ENCODE peak calls at places on chromosome 15, in seven cellular contexts. B is neural crest cell, P is testis, I is GM23338, K is GM10248, X is fibroblast of lung, E is heart left ventricle. F is an unnamed sample.

GRCh38 chr15:26179906-26180305 is 316.8 kb upstream of the ATP10A start:
- DNase-seq in B (no peak), P (peak; percentile 54), I (peak; percentile 92), K (no peak), X (no peak), E (no peak), F (no peak)

GRCh38 chr15:44265757-44266156 is 22.8 kb upstream of the GOLM2 start:
- DNase-seq in B (no peak), P (no peak), I (no peak), K (peak; percentile 24), X (peak; percentile 18), E (no peak), F (no peak)

GRCh38 chr15:84988909-84989644 is 7.4 kb downstream of the PDE8A start:
- DNase-seq in B (no peak), P (no peak), I (no peak), K (no peak), X (no peak), E (no peak), F (no peak)

GRCh38 chr15:49927462-49927861 is 191.6 kb downstream of the ATP8B4 start:
- DNase-seq in B (no peak), P (no peak), I (no peak), K (no peak), X (peak; percentile 36), E (no peak), F (peak; percentile 76)

GRCh38 chr15:66751579-66751978 is 49.5 kb downstream of the SMAD6 start:
- DNase-seq in B (no peak), P (no peak), I (no peak), K (no peak), X (no peak), E (no peak), F (no peak)

GRCh38 chr15:25465835-25466234 is 27.0 kb upstream of the UBE3A start:
- DNase-seq in B (no peak), P (peak; percentile 37), I (no peak), K (no peak), X (no peak), E (peak; percentile 66), F (no peak)

GRCh38 chr15:77107068-77107467 is 36.2 kb upstream of the TSPAN3 start:
- DNase-seq in B (no peak), P (peak; percentile 57), I (no peak), K (no peak), X (peak; percentile 46), E (peak; percentile 84), F (no peak)

GRCh38 chr15:95845862-95846515 is 484.5 kb upstream of the NR2F2 start:
- DNase-seq in B (peak; percentile 90), P (peak; percentile 21), I (no peak), K (no peak), X (peak; percentile 98), E (peak; percentile 70), F (no peak)

GRCh38 chr15:67093146-67093874 is 27.9 kb downstream of the SMAD3 start:
- DNase-seq in B (no peak), P (peak; percentile 31), I (no peak), K (no peak), X (no peak), E (peak; percentile 51), F (no peak)

GRCh38 chr15:92650256-92650655 is 5.3 kb downstream of the FAM174B start:
- DNase-seq in B (no peak), P (peak; percentile 66), I (no peak), K (no peak), X (peak; percentile 15), E (peak; percentile 52), F (no peak)

GRCh38 chr15:56371495-56372147 is 6.4 kb downstream of the TEX9 start:
- DNase-seq in B (no peak), P (no peak), I (peak; percentile 6), K (peak; percentile 52), X (no peak), E (no peak), F (no peak)

GRCh38 chr15:58369956-58370355 is 61.8 kb upstream of the LIPC start:
- DNase-seq in B (no peak), P (no peak), I (no peak), K (no peak), X (no peak), E (no peak), F (no peak)

GRCh38 chr15:36415643-36416042 is 163.8 kb upstream of the CDIN1 start:
- DNase-seq in B (no peak), P (no peak), I (no peak), K (no peak), X (peak; percentile 24), E (no peak), F (no peak)

GRCh38 chr15:96053039-96054021 is 277.2 kb upstream of the NR2F2 start:
- DNase-seq in B (peak; percentile 42), P (peak; percentile 36), I (peak; percentile 69), K (peak; percentile 10), X (peak; percentile 41), E (peak; percentile 82), F (no peak)

GRCh38 chr15:48493084-48493762 is 152.3 kb downstream of the FBN1 start:
- DNase-seq in B (no peak), P (no peak), I (no peak), K (no peak), X (peak; percentile 95), E (no peak), F (peak; percentile 87)

GRCh38 chr15:74431645-74432044 is 2.1 kb downstream of the SEMA7A start:
- DNase-seq in B (no peak), P (peak; percentile 41), I (no peak), K (no peak), X (no peak), E (no peak), F (no peak)

GRCh38 chr15:78660584-78660983 is 19.6 kb upstream of the CHRNB4 start:
- DNase-seq in B (no peak), P (no peak), I (no peak), K (no peak), X (no peak), E (no peak), F (no peak)

GRCh38 chr15:74631087-74631385 is 15.4 kb downstream of the CLK3 start:
- DNase-seq in B (no peak), P (no peak), I (no peak), K (no peak), X (no peak), E (no peak), F (no peak)

GRCh38 chr15:79329186-79329611 is 18.3 kb downstream of the TMED3 start:
- DNase-seq in B (no peak), P (peak; percentile 53), I (no peak), K (no peak), X (peak; percentile 71), E (no peak), F (no peak)

GRCh38 chr15:93048759-93049161 is 40.3 kb downstream of the RGMA start:
- DNase-seq in B (no peak), P (no peak), I (no peak), K (no peak), X (peak; percentile 61), E (no peak), F (no peak)

GRCh38 chr15:65666257-65666656 is 44.5 kb downstream of the SLC24A1 start:
- DNase-seq in B (no peak), P (no peak), I (no peak), K (no peak), X (peak; percentile 68), E (no peak), F (no peak)

GRCh38 chr15:48965972-48966371 is 2.3 kb upstream of the SHC4 start:
- DNase-seq in B (no peak), P (peak; percentile 74), I (no peak), K (peak; percentile 45), X (peak; percentile 72), E (no peak), F (no peak)

GRCh38 chr15:36432162-36432561 is 147.3 kb upstream of the CDIN1 start:
- DNase-seq in B (no peak), P (no peak), I (no peak), K (no peak), X (peak; percentile 44), E (no peak), F (no peak)

GRCh38 chr15:85639752-85640381 is 154.9 kb downstream of the KLHL25 start:
- DNase-seq in B (no peak), P (no peak), I (no peak), K (peak; percentile 32), X (peak; percentile 65), E (no peak), F (no peak)

DNA sequence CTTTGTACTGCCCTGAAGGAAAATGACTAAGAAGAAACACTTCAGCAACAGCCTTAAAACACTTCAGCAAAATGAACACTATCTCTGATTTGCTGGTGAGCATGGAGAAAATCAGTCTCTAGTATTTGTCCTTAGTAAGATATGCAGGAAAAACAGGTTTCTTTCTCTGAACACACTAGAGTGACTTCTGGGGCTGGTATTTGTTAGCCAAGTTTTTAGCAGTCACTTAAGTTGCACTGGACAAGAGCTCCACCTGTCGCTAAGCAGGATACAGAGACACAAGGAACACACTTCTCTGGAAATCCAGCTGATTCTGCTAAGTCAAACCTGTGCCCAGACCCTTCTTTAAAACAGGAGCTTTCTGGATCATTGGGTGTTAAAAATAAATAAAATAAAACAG is 65.3 kb downstream of the CHAC1 start:
- DNase-seq in B (no peak), P (peak; percentile 27), I (peak; percentile 28), K (no peak), X (peak; percentile 62), E (no peak), F (no peak)
- TF ChIP-seq CTCF in B (no peak), P (no peak), I (no peak), K (peak; percentile 33), X (peak; percentile 21), E (peak; percentile 31), F (peak; percentile 23)

GRCh38 chr15:68542771-68543544 is 35.8 kb upstream of the CORO2B start:
- DNase-seq in B (no peak), P (peak; percentile 76), I (no peak), K (no peak), X (peak; percentile 90), E (peak; percentile 74), F (peak; percentile 63)
- TF ChIP-seq CTCF in B (no peak), P (no peak), I (no peak), K (no peak), X (no peak), E (no peak), F (no peak)

GRCh38 chr15:59741274-59741906 is 52.3 kb upstream of the BNIP2 start:
- DNase-seq in B (no peak), P (peak; percentile 29), I (peak; percentile 74), K (no peak), X (peak; percentile 6), E (no peak), F (no peak)
- TF ChIP-seq CTCF in B (peak; percentile 42), P (no peak), I (peak; percentile 61), K (no peak), X (no peak), E (no peak), F (peak; percentile 30)

DNA sequence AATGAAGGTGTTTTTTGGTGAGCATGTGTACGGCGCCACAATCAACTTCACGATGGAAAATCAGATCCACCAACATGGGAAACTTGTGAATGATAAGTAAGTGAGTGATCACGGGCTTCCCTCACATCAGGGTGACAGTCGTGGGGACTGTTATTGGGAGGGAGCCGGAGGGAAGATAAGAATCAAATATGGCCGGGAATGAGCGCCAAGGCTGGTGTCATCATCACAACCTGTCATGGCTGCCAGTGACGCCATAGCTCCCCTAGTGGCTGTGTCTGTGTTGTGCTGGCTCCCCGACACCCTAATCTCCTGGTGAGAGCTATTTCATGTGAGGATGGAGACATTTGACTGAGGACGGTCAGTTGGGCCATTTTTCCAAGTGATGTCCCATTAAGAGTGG is 168.5 kb downstream of the SV2B start:
- DNase-seq in B (no peak), P (no peak), I (peak; percentile 79), K (no peak), X (no peak), E (no peak), F (no peak)
- TF ChIP-seq CTCF in B (peak; percentile 49), P (no peak), I (peak; percentile 72), K (peak; percentile 22), X (no peak), E (no peak), F (peak; percentile 7)

F was measured in AG09319.